ENCODE peak calls at places on chromosomes 12 and 14, in nine cellular contexts. One of them, this sample, is unnamed. For H3K27me3, the result is how much of the 10 kb centered on the place peaks cover.

GRCh38 chr14:23401331-23401730 is 6.7 kb downstream of the MYH6 start:
- DNase-seq in tibial nerve: no peak
- DNase-seq in neuronal stem cell: no peak
- DNase-seq in heart left ventricle: no peak
- DNase-seq in psoas muscle: peak
- DNase-seq in adrenal gland: no peak
- DNase-seq in cardiac muscle cell: peak
- DNase-seq in heart right ventricle: no peak
- DNase-seq in mesenchymal stem cell: no peak
- DNase-seq in this sample: no peak

GRCh38 chr12:131375972-131376345 is 334.9 kb upstream of the SFSWAP start:
- DNase-seq in mesenchymal stem cell: no peak
- DNase-seq in heart right ventricle: no peak
- DNase-seq in heart left ventricle: no peak
- DNase-seq in psoas muscle: no peak
- DNase-seq in neuronal stem cell: no peak
- DNase-seq in tibial nerve: no peak
- DNase-seq in adrenal gland: no peak
- DNase-seq in cardiac muscle cell: no peak
- DNase-seq in this sample: no peak

GRCh38 chr12:76568130-76568529 is 8.6 kb upstream of the OSBPL8 start:
- DNase-seq in heart left ventricle: no peak
- DNase-seq in tibial nerve: no peak
- DNase-seq in adrenal gland: no peak
- DNase-seq in cardiac muscle cell: no peak
- DNase-seq in heart right ventricle: no peak
- DNase-seq in psoas muscle: no peak
- DNase-seq in neuronal stem cell: no peak
- DNase-seq in mesenchymal stem cell: no peak
- DNase-seq in this sample: no peak

GRCh38 chr14:76201162-76201561 is 49.4 kb downstream of the GPATCH2L start:
- DNase-seq in cardiac muscle cell: no peak
- DNase-seq in heart right ventricle: no peak
- DNase-seq in mesenchymal stem cell: peak
- DNase-seq in psoas muscle: no peak
- DNase-seq in tibial nerve: no peak
- DNase-seq in adrenal gland: no peak
- DNase-seq in heart left ventricle: no peak
- DNase-seq in neuronal stem cell: no peak
- DNase-seq in this sample: no peak

GRCh38 chr12:67151891-67152290 is 117.3 kb upstream of the CAND1 start:
- DNase-seq in psoas muscle: no peak
- DNase-seq in tibial nerve: no peak
- DNase-seq in cardiac muscle cell: no peak
- DNase-seq in mesenchymal stem cell: no peak
- DNase-seq in neuronal stem cell: no peak
- DNase-seq in adrenal gland: no peak
- DNase-seq in heart right ventricle: no peak
- DNase-seq in heart left ventricle: no peak
- DNase-seq in this sample: no peak

GRCh38 chr14:51176819-51177218 is 63.2 kb upstream of the TMX1 start:
- DNase-seq in heart left ventricle: no peak
- DNase-seq in psoas muscle: no peak
- DNase-seq in heart right ventricle: no peak
- DNase-seq in neuronal stem cell: no peak
- DNase-seq in mesenchymal stem cell: no peak
- DNase-seq in tibial nerve: no peak
- DNase-seq in cardiac muscle cell: no peak
- DNase-seq in adrenal gland: no peak
- DNase-seq in this sample: no peak

GRCh38 chr14:26008290-26008689 is 589.5 kb downstream of the NOVA1 start:
- DNase-seq in psoas muscle: no peak
- DNase-seq in heart left ventricle: no peak
- DNase-seq in adrenal gland: no peak
- DNase-seq in tibial nerve: no peak
- DNase-seq in cardiac muscle cell: peak
- DNase-seq in heart right ventricle: no peak
- DNase-seq in neuronal stem cell: no peak
- DNase-seq in mesenchymal stem cell: no peak
- DNase-seq in this sample: no peak

GRCh38 chr12:8609061-8609570 is 3.5 kb downstream of the AICDA start:
- DNase-seq in heart left ventricle: no peak
- DNase-seq in neuronal stem cell: peak
- DNase-seq in mesenchymal stem cell: peak
- DNase-seq in adrenal gland: no peak
- DNase-seq in tibial nerve: peak
- DNase-seq in cardiac muscle cell: peak
- DNase-seq in psoas muscle: no peak
- DNase-seq in heart right ventricle: no peak
- DNase-seq in this sample: peak

GRCh38 chr12:11745112-11745511 is 95.6 kb downstream of the ETV6 start:
- DNase-seq in heart right ventricle: no peak
- DNase-seq in heart left ventricle: no peak
- DNase-seq in cardiac muscle cell: no peak
- DNase-seq in neuronal stem cell: no peak
- DNase-seq in adrenal gland: no peak
- DNase-seq in psoas muscle: no peak
- DNase-seq in tibial nerve: no peak
- DNase-seq in mesenchymal stem cell: no peak
- DNase-seq in this sample: no peak

GRCh38 chr12:12070674-12071661 is at the start of gene BCL2L14:
- DNase-seq in heart right ventricle: no peak
- DNase-seq in mesenchymal stem cell: peak
- DNase-seq in psoas muscle: no peak
- DNase-seq in cardiac muscle cell: no peak
- DNase-seq in adrenal gland: no peak
- DNase-seq in tibial nerve: no peak
- DNase-seq in neuronal stem cell: no peak
- DNase-seq in heart left ventricle: no peak
- DNase-seq in this sample: no peak

GRCh38 chr12:57127101-57127709 is 1.1 kb upstream of the LRP1 start:
- DNase-seq in mesenchymal stem cell: peak
- DNase-seq in heart right ventricle: peak
- DNase-seq in neuronal stem cell: peak
- DNase-seq in heart left ventricle: peak
- DNase-seq in adrenal gland: peak
- DNase-seq in cardiac muscle cell: peak
- DNase-seq in tibial nerve: peak
- DNase-seq in psoas muscle: peak
- DNase-seq in this sample: peak

GRCh38 chr12:84785951-84786350 is 126.6 kb downstream of the SLC6A15 start:
- DNase-seq in psoas muscle: no peak
- DNase-seq in heart left ventricle: no peak
- DNase-seq in tibial nerve: no peak
- DNase-seq in heart right ventricle: no peak
- DNase-seq in neuronal stem cell: no peak
- DNase-seq in mesenchymal stem cell: no peak
- DNase-seq in adrenal gland: no peak
- DNase-seq in cardiac muscle cell: no peak
- DNase-seq in this sample: no peak

DNA sequence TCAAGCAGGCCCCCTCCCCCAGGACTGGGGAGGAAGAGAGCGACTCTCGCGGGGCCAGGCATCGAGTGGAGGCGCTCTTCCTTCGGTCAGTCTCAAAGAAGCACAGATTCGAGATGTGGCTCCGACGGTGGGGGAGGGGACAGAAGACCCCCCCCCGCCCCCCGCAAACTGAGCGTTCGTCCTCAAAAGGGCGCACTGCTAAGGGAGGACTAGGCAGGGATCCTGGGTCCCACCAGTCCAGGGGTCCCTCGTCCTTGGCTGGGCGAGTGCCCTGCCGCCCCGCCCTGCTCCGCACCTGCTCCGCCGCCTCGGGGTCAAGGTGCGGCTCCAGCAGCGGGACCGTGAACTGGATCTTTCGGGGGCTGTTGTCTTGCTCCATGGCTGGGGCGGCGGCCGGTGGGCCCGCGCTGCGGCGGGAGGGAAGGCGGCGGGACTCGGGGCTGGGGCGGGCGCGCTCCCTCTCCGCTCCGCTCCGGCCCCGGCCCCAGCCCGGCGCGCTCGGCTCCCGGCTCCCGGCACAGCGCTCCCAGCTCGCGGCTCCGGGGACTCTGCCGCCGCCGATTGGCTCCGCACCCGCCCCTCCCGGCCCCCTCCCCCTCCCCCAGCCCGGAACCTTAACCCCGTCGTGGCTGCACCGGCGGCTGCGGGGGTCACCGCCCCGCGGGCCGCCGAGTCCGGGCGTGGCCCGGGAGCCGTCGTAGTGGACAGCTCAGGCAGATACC is at the start of gene PPP1R1A:
- DNase-seq in heart left ventricle: peak
- DNase-seq in psoas muscle: peak
- DNase-seq in heart right ventricle: peak
- DNase-seq in neuronal stem cell: peak
- DNase-seq in mesenchymal stem cell: no peak
- DNase-seq in tibial nerve: no peak
- DNase-seq in cardiac muscle cell: peak
- DNase-seq in adrenal gland: peak
- DNase-seq in this sample: no peak
- H3K4me3 ChIP-seq in heart left ventricle: peak
- H3K4me3 ChIP-seq in psoas muscle: peak
- H3K4me3 ChIP-seq in heart right ventricle: peak
- H3K4me3 ChIP-seq in neuronal stem cell: peak
- H3K4me3 ChIP-seq in mesenchymal stem cell: peak
- H3K4me3 ChIP-seq in tibial nerve: peak
- H3K4me3 ChIP-seq in cardiac muscle cell: peak
- H3K4me3 ChIP-seq in adrenal gland: peak
- H3K4me3 ChIP-seq in this sample: no peak

GRCh38 chr14:100774164-100774537 is 47.5 kb downstream of the DLK1 start:
- DNase-seq in neuronal stem cell: no peak
- DNase-seq in heart left ventricle: no peak
- DNase-seq in adrenal gland: peak
- DNase-seq in psoas muscle: peak
- DNase-seq in tibial nerve: no peak
- DNase-seq in heart right ventricle: no peak
- DNase-seq in mesenchymal stem cell: no peak
- DNase-seq in cardiac muscle cell: no peak
- DNase-seq in this sample: no peak
- H3K27me3 ChIP-seq in neuronal stem cell: under half
- H3K27me3 ChIP-seq in heart left ventricle: under half
- H3K27me3 ChIP-seq in adrenal gland: under half
- H3K27me3 ChIP-seq in psoas muscle: under half
- H3K27me3 ChIP-seq in tibial nerve: under half
- H3K27me3 ChIP-seq in heart right ventricle: under half
- H3K27me3 ChIP-seq in mesenchymal stem cell: half or more
- H3K27me3 ChIP-seq in cardiac muscle cell: under half
- H3K27me3 ChIP-seq in this sample: under half

GRCh38 chr12:3168775-3169221 is 91.6 kb downstream of the TSPAN9 start:
- DNase-seq in tibial nerve: no peak
- DNase-seq in heart left ventricle: no peak
- DNase-seq in neuronal stem cell: no peak
- DNase-seq in mesenchymal stem cell: peak
- DNase-seq in psoas muscle: peak
- DNase-seq in heart right ventricle: no peak
- DNase-seq in cardiac muscle cell: no peak
- DNase-seq in adrenal gland: no peak
- DNase-seq in this sample: peak

GRCh38 chr12:3173008-3173553 is 95.9 kb downstream of the TSPAN9 start:
- DNase-seq in adrenal gland: no peak
- DNase-seq in psoas muscle: peak
- DNase-seq in tibial nerve: no peak
- DNase-seq in cardiac muscle cell: no peak
- DNase-seq in heart left ventricle: no peak
- DNase-seq in mesenchymal stem cell: no peak
- DNase-seq in neuronal stem cell: no peak
- DNase-seq in heart right ventricle: no peak
- DNase-seq in this sample: no peak

GRCh38 chr12:3172124-3173007 is 95.2 kb downstream of the TSPAN9 start:
- DNase-seq in psoas muscle: peak
- DNase-seq in cardiac muscle cell: no peak
- DNase-seq in heart right ventricle: no peak
- DNase-seq in adrenal gland: no peak
- DNase-seq in heart left ventricle: no peak
- DNase-seq in mesenchymal stem cell: no peak
- DNase-seq in tibial nerve: no peak
- DNase-seq in neuronal stem cell: no peak
- DNase-seq in this sample: no peak

GRCh38 chr12:3170423-3171194 is 93.4 kb downstream of the TSPAN9 start:
- DNase-seq in psoas muscle: peak
- DNase-seq in cardiac muscle cell: no peak
- DNase-seq in heart left ventricle: no peak
- DNase-seq in mesenchymal stem cell: peak
- DNase-seq in heart right ventricle: no peak
- DNase-seq in adrenal gland: no peak
- DNase-seq in neuronal stem cell: no peak
- DNase-seq in tibial nerve: no peak
- DNase-seq in this sample: peak

DNA sequence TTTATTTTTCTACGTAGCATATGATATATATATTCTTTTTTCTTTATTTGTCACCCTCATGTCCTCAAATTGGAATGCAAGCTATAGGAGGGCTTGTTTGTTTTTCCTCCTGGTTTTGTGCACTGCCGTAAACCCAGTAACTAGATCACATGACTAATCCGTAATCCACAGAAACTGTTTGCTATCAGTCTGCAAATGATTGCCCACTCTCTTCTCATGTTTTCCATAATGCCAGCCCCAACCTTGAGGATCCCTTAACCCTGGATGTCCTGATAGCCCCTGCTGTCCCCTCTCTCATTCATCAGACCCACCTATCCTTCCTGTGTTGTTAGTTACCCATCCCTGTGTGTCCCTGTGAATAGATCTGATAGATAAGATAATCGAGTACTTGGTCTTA is 94.0 kb downstream of the TSPAN9 start:
- DNase-seq in mesenchymal stem cell: peak
- DNase-seq in psoas muscle: no peak
- DNase-seq in heart left ventricle: no peak
- DNase-seq in tibial nerve: no peak
- DNase-seq in neuronal stem cell: no peak
- DNase-seq in adrenal gland: no peak
- DNase-seq in heart right ventricle: no peak
- DNase-seq in cardiac muscle cell: no peak
- DNase-seq in this sample: no peak
- H3K4me3 ChIP-seq in mesenchymal stem cell: no peak
- H3K4me3 ChIP-seq in psoas muscle: no peak
- H3K4me3 ChIP-seq in heart left ventricle: no peak
- H3K4me3 ChIP-seq in tibial nerve: no peak
- H3K4me3 ChIP-seq in neuronal stem cell: no peak
- H3K4me3 ChIP-seq in adrenal gland: no peak
- H3K4me3 ChIP-seq in heart right ventricle: no peak
- H3K4me3 ChIP-seq in cardiac muscle cell: no peak
- H3K4me3 ChIP-seq in this sample: no peak

DNA sequence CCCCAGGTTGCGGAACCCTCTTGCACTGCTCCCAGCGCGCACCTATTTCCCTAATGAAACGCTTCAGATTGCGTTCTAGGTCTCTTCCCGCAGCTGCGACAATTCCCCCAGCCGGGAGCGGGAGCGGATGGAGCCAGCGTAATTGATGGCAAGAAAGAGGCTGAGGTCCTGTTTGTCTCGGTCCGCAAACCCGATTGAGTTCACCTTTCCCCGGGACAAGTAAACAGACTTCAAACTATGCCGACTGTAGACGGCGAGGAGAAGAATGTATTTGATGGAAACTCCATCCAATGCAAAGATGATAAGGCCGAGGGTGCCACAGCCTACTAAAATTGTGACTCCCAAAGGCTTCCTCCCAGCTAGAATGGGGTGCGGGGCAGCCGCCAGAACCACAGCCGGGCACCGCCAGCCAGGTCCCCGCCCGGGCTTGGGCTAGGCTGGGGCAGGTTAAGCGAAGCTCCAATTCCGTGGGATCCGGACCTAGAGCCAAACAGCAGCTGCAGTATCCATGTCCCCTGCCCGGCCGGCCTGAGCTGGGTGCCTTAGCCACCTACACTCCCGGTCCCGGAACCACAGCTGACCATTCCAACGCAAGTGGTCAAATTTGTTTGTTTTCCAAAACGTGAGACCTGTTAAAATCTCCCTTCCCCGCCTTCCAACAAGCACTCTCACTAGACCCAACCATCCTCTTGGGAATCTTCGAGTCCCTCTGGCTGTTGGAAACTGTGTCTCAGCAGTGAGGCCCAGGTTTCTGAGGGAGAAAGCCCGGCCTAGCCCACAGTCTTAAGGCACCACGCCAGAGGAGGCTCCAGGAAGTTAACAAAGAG is 5.5 kb downstream of the NKX2-1 start:
- DNase-seq in adrenal gland: no peak
- DNase-seq in psoas muscle: no peak
- DNase-seq in heart right ventricle: no peak
- DNase-seq in neuronal stem cell: no peak
- DNase-seq in cardiac muscle cell: no peak
- DNase-seq in mesenchymal stem cell: no peak
- DNase-seq in tibial nerve: no peak
- DNase-seq in heart left ventricle: no peak
- DNase-seq in this sample: no peak
- H3K27me3 ChIP-seq in adrenal gland: half or more
- H3K27me3 ChIP-seq in psoas muscle: half or more
- H3K27me3 ChIP-seq in heart right ventricle: half or more
- H3K27me3 ChIP-seq in neuronal stem cell: half or more
- H3K27me3 ChIP-seq in cardiac muscle cell: half or more
- H3K27me3 ChIP-seq in mesenchymal stem cell: half or more
- H3K27me3 ChIP-seq in tibial nerve: half or more
- H3K27me3 ChIP-seq in heart left ventricle: half or more
- H3K27me3 ChIP-seq in this sample: under half